ENCODE peak calls at places on chromosomes 6 and 20, in ten cellular contexts. Z is SW 1271; L is RPMI7951; X is NCI-H82; B is stimulated activated CD4-positive, alpha-beta T cell treated with anti-CD3 and anti-CD28 coated beads, Interleukin-2, amount 100 ng/mL, for 48 hours; D is GDM1; S is AG10803; O is Calu3; A is midbrain; Y is astrocyte. G is an unnamed sample.

GRCh38 chr6:10307476-10307875 is 107.4 kb downstream of the TFAP2A start:
- DNase-seq in Z (no peak), L (no peak), X (no peak), B (no peak), D (no peak), S (no peak), O (no peak), A (no peak), Y (no peak), G (no peak)

GRCh38 chr6:73491371-73491770 is 29.5 kb downstream of the EEF1A1 start:
- DNase-seq in Z (no peak), L (peak), X (no peak), B (no peak), D (no peak), S (no peak), O (no peak), A (no peak), Y (no peak), G (no peak)

GRCh38 chr6:98904096-98904495 is 43.6 kb downstream of the FBXL4 start:
- DNase-seq in Z (no peak), L (no peak), X (no peak), B (no peak), D (no peak), S (peak), O (no peak), A (no peak), Y (no peak), G (no peak)

GRCh38 chr6:141421378-141421777 is 711.3 kb upstream of the GJE1 start:
- DNase-seq in Z (peak), L (peak), X (no peak), B (no peak), D (no peak), S (peak), O (peak), A (no peak), Y (peak), G (no peak)

GRCh38 chr6:145175470-145175869 is 559.9 kb downstream of the EPM2A start:
- DNase-seq in Z (no peak), L (no peak), X (no peak), B (no peak), D (no peak), S (no peak), O (no peak), A (no peak), Y (no peak), G (no peak)

GRCh38 chr6:82260890-82261732 is 13.6 kb upstream of the IBTK start:
- DNase-seq in Z (no peak), L (no peak), X (no peak), B (no peak), D (no peak), S (no peak), O (no peak), A (no peak), Y (peak), G (no peak)

GRCh38 chr20:39429716-39430115 is 467.6 kb downstream of the DHX35 start:
- DNase-seq in Z (peak), L (peak), X (peak), B (no peak), D (no peak), S (no peak), O (no peak), A (no peak), Y (no peak), G (no peak)

GRCh38 chr6:147382945-147383554 is 125.4 kb upstream of the SAMD5 start:
- DNase-seq in Z (peak), L (peak), X (peak), B (no peak), D (no peak), S (peak), O (no peak), A (peak), Y (peak), G (no peak)

GRCh38 chr6:21594427-21595264 is 1.1 kb downstream of the SOX4 start:
- DNase-seq in Z (peak), L (peak), X (peak), B (peak), D (peak), S (peak), O (peak), A (peak), Y (peak), G (no peak)

GRCh38 chr20:46062151-46062550 is 27.6 kb downstream of the NCOA5 start:
- DNase-seq in Z (no peak), L (no peak), X (peak), B (no peak), D (no peak), S (no peak), O (no peak), A (no peak), Y (no peak), G (no peak)

GRCh38 chr20:47263502-47264084 is 92.9 kb downstream of the ZMYND8 start:
- DNase-seq in Z (no peak), L (no peak), X (peak), B (no peak), D (no peak), S (peak), O (no peak), A (no peak), Y (peak), G (no peak)

G was measured in T-cell.